ENCODE peak calls at places on chromosomes 2 and 18, in four cellular contexts. One of them, this sample, is unnamed.

GRCh38 chr2:176934869-176935415 is 277.7 kb upstream of the HNRNPA3 start:
- DNase-seq in WTC11: no peak
- DNase-seq in HepG2: no peak
- DNase-seq in H1: no peak
- DNase-seq in this sample: no peak

GRCh38 chr2:179543361-179543901 is 278.8 kb upstream of the SESTD1 start:
- DNase-seq in WTC11: no peak
- DNase-seq in HepG2: peak; percentile 100
- DNase-seq in H1: no peak
- DNase-seq in this sample: no peak

GRCh38 chr2:239154971-239155805 is 245.6 kb downstream of the HDAC4 start:
- DNase-seq in WTC11: no peak
- DNase-seq in HepG2: no peak
- DNase-seq in H1: no peak
- DNase-seq in this sample: no peak

GRCh38 chr18:58576641-58577251 is 52.1 kb downstream of the ALPK2 start:
- DNase-seq in WTC11: no peak
- DNase-seq in HepG2: no peak
- DNase-seq in H1: no peak
- DNase-seq in this sample: no peak

GRCh38 chr2:54208364-54209240 is 47.4 kb downstream of the TSPYL6 start:
- DNase-seq in WTC11: no peak
- DNase-seq in HepG2: peak; percentile 29
- DNase-seq in H1: no peak
- DNase-seq in this sample: no peak

GRCh38 chr2:160220545-160221009 is 20.5 kb upstream of the ITGB6 start:
- DNase-seq in WTC11: no peak
- DNase-seq in HepG2: no peak
- DNase-seq in H1: no peak
- DNase-seq in this sample: no peak

GRCh38 chr18:33440384-33441043 is at the start of gene CCDC178:
- DNase-seq in WTC11: peak; percentile 69
- DNase-seq in HepG2: no peak
- DNase-seq in H1: peak; percentile 2
- DNase-seq in this sample: peak; percentile 19

GRCh38 chr18:59885579-59886163 is 14.1 kb upstream of the PMAIP1 start:
- DNase-seq in WTC11: no peak
- DNase-seq in HepG2: no peak
- DNase-seq in H1: no peak
- DNase-seq in this sample: no peak

GRCh38 chr2:187497858-187498463 is 49.9 kb upstream of the CALCRL start:
- DNase-seq in WTC11: no peak
- DNase-seq in HepG2: no peak
- DNase-seq in H1: no peak
- DNase-seq in this sample: no peak

GRCh38 chr2:27041708-27042107 is 8.9 kb downstream of the TMEM214 start:
- DNase-seq in WTC11: no peak
- DNase-seq in HepG2: no peak
- DNase-seq in H1: no peak
- DNase-seq in this sample: no peak

GRCh38 chr2:169348321-169349002 is 13.9 kb downstream of the LRP2 start:
- DNase-seq in WTC11: no peak
- DNase-seq in HepG2: peak; percentile 21
- DNase-seq in H1: no peak
- DNase-seq in this sample: no peak

GRCh38 chr2:55901941-55902340 is 21.6 kb downstream of the EFEMP1 start:
- DNase-seq in WTC11: no peak
- DNase-seq in HepG2: no peak
- DNase-seq in H1: no peak
- DNase-seq in this sample: no peak

GRCh38 chr2:1546023-1546591 is 132.8 kb downstream of the TPO start:
- DNase-seq in WTC11: peak; percentile 48
- DNase-seq in HepG2: peak; percentile 28
- DNase-seq in H1: no peak
- DNase-seq in this sample: peak; percentile 62

GRCh38 chr2:109337221-109337620 is 208.2 kb downstream of the SH3RF3 start:
- DNase-seq in WTC11: no peak
- DNase-seq in HepG2: no peak
- DNase-seq in H1: no peak
- DNase-seq in this sample: no peak

GRCh38 chr2:158781562-158781961 is 13.6 kb upstream of the DAPL1 start:
- DNase-seq in WTC11: no peak
- DNase-seq in HepG2: no peak
- DNase-seq in H1: no peak
- DNase-seq in this sample: no peak

GRCh38 chr2:47676236-47676635 is 106.7 kb upstream of the MSH6 start:
- DNase-seq in WTC11: no peak
- DNase-seq in HepG2: no peak
- DNase-seq in H1: no peak
- DNase-seq in this sample: no peak

GRCh38 chr2:56952871-56953270 is 769.1 kb downstream of the CCDC85A start:
- DNase-seq in WTC11: no peak
- DNase-seq in HepG2: no peak
- DNase-seq in H1: no peak
- DNase-seq in this sample: no peak

GRCh38 chr2:6773694-6774044 is 92.0 kb downstream of the CMPK2 start:
- DNase-seq in WTC11: no peak
- DNase-seq in HepG2: no peak
- DNase-seq in H1: no peak
- DNase-seq in this sample: no peak

GRCh38 chr18:48543228-48543627 is 4.4 kb downstream of the CTIF start:
- DNase-seq in WTC11: peak; percentile 57
- DNase-seq in HepG2: peak; percentile 65
- DNase-seq in H1: no peak
- DNase-seq in this sample: peak; percentile 78

GRCh38 chr2:239499989-239500914 is 99.4 kb upstream of the HDAC4 start:
- DNase-seq in WTC11: no peak
- DNase-seq in HepG2: no peak
- DNase-seq in H1: no peak
- DNase-seq in this sample: no peak

GRCh38 chr18:80159713-80160636 is 50.9 kb downstream of the ADNP2 start:
- DNase-seq in WTC11: peak; percentile 43
- DNase-seq in HepG2: no peak
- DNase-seq in H1: peak; percentile 39
- DNase-seq in this sample: no peak

GRCh38 chr2:174836345-174836999 is 72.2 kb upstream of the CHRNA1 start:
- DNase-seq in WTC11: no peak
- DNase-seq in HepG2: no peak
- DNase-seq in H1: no peak
- DNase-seq in this sample: no peak

GRCh38 chr18:45974088-45974536 is 7.0 kb upstream of the EPG5 start:
- DNase-seq in WTC11: peak; percentile 40
- DNase-seq in HepG2: peak; percentile 67
- DNase-seq in H1: no peak
- DNase-seq in this sample: peak; percentile 17

GRCh38 chr2:136319227-136319626 is 201.3 kb upstream of the CXCR4 start:
- DNase-seq in WTC11: peak; percentile 16
- DNase-seq in HepG2: no peak
- DNase-seq in H1: no peak
- DNase-seq in this sample: no peak

GRCh38 chr2:216879727-216880508 is 20.1 kb upstream of the TNP1 start:
- DNase-seq in WTC11: no peak
- DNase-seq in HepG2: no peak
- DNase-seq in H1: no peak
- DNase-seq in this sample: peak; percentile 42

GRCh38 chr18:49663755-49664085 is 101.9 kb downstream of the LIPG start:
- DNase-seq in WTC11: no peak
- DNase-seq in HepG2: no peak
- DNase-seq in H1: no peak
- DNase-seq in this sample: no peak

GRCh38 chr2:167784071-167784400 is 463.4 kb downstream of the STK39 start:
- DNase-seq in WTC11: no peak
- DNase-seq in HepG2: no peak
- DNase-seq in H1: no peak
- DNase-seq in this sample: no peak

GRCh38 chr2:71897145-71897495 is 250.5 kb downstream of the CYP26B1 start:
- DNase-seq in WTC11: no peak
- DNase-seq in HepG2: no peak
- DNase-seq in H1: no peak
- DNase-seq in this sample: no peak

GRCh38 chr2:26268184-26268583 is 23.4 kb downstream of the HADHB start:
- DNase-seq in WTC11: no peak
- DNase-seq in HepG2: no peak
- DNase-seq in H1: no peak
- DNase-seq in this sample: no peak

GRCh38 chr18:44098551-44099098 is 582.1 kb upstream of the SETBP1 start:
- DNase-seq in WTC11: peak; percentile 40
- DNase-seq in HepG2: no peak
- DNase-seq in H1: peak; percentile 36
- DNase-seq in this sample: no peak

GRCh38 chr18:8949206-8949605 is 153.3 kb upstream of the NDUFV2 start:
- DNase-seq in WTC11: no peak
- DNase-seq in HepG2: no peak
- DNase-seq in H1: no peak
- DNase-seq in this sample: no peak

GRCh38 chr2:120239488-120240287 is 13.0 kb upstream of the RALB start:
- DNase-seq in WTC11: peak; percentile 49
- DNase-seq in HepG2: peak; percentile 37
- DNase-seq in H1: no peak
- DNase-seq in this sample: peak; percentile 32

GRCh38 chr2:167212054-167212648 is 323.9 kb downstream of the XIRP2 start:
- DNase-seq in WTC11: peak; percentile 28
- DNase-seq in HepG2: peak; percentile 50
- DNase-seq in H1: no peak
- DNase-seq in this sample: peak; percentile 21

GRCh38 chr2:240240781-240241180 is 100.3 kb upstream of the OTOS start:
- DNase-seq in WTC11: no peak
- DNase-seq in HepG2: no peak
- DNase-seq in H1: no peak
- DNase-seq in this sample: no peak

GRCh38 chr2:96214554-96214953 is 5.9 kb upstream of the STARD7 start:
- DNase-seq in WTC11: no peak
- DNase-seq in HepG2: no peak
- DNase-seq in H1: no peak
- DNase-seq in this sample: no peak

GRCh38 chr2:25073914-25074313 is 32.0 kb downstream of the EFR3B start:
- DNase-seq in WTC11: no peak
- DNase-seq in HepG2: no peak
- DNase-seq in H1: no peak
- DNase-seq in this sample: no peak

GRCh38 chr2:232363784-232364615 is 14.6 kb upstream of the ALPP start:
- DNase-seq in WTC11: peak; percentile 1
- DNase-seq in HepG2: no peak
- DNase-seq in H1: no peak
- DNase-seq in this sample: no peak

GRCh38 chr18:63363951-63364350 is 3.1 kb downstream of the KDSR start:
- DNase-seq in WTC11: no peak
- DNase-seq in HepG2: no peak
- DNase-seq in H1: no peak
- DNase-seq in this sample: no peak

GRCh38 chr2:228669751-228670150 is 488.3 kb upstream of the SPHKAP start:
- DNase-seq in WTC11: no peak
- DNase-seq in HepG2: no peak
- DNase-seq in H1: no peak
- DNase-seq in this sample: no peak

DNA sequence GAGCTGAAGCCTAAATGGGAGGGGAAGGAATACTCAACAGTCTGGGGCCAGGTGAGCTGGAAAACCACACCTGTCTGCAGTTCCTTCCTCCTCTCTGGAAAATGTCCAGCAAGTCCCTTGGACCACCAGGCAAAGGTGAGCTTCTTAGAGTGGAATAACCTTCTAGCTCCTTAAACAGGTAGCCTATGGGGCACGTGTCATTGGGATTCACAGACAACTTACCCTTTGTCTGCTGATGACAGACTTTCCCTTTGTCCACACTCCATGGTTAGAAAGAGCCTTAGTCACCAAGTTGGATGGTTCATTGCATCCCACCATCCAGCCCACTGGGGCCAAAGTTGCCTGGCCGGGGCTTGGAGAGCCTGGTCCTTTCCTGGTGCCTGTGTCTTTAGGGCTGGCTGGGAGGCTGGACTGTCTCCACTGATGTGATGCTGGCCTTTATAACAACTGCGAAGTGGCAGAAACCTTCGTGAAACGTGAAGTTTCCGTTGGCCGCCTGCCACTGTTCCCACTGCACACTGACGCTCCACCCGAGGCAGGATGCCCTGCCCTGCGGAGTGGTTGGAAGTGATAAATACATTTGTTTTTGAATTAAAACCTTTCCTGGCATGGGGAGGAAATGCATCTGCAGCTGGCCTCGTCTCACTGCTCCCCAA is 97.9 kb upstream of the ITGA6 start:
- DNase-seq in WTC11: no peak
- DNase-seq in HepG2: no peak
- DNase-seq in H1: no peak
- DNase-seq in this sample: no peak
- TF ChIP-seq ATF2 in WTC11: no peak
- TF ChIP-seq ATF2 in HepG2: no peak
- TF ChIP-seq ATF2 in H1: no peak
- TF ChIP-seq ATF2 in this sample: no peak

GRCh38 chr2:191391171-191391570 is 146.0 kb downstream of the MYO1B start:
- DNase-seq in WTC11: no peak
- DNase-seq in HepG2: no peak
- DNase-seq in H1: no peak
- DNase-seq in this sample: no peak
- TF ChIP-seq ATF2 in WTC11: no peak
- TF ChIP-seq ATF2 in HepG2: no peak
- TF ChIP-seq ATF2 in H1: no peak
- TF ChIP-seq ATF2 in this sample: no peak

DNA sequence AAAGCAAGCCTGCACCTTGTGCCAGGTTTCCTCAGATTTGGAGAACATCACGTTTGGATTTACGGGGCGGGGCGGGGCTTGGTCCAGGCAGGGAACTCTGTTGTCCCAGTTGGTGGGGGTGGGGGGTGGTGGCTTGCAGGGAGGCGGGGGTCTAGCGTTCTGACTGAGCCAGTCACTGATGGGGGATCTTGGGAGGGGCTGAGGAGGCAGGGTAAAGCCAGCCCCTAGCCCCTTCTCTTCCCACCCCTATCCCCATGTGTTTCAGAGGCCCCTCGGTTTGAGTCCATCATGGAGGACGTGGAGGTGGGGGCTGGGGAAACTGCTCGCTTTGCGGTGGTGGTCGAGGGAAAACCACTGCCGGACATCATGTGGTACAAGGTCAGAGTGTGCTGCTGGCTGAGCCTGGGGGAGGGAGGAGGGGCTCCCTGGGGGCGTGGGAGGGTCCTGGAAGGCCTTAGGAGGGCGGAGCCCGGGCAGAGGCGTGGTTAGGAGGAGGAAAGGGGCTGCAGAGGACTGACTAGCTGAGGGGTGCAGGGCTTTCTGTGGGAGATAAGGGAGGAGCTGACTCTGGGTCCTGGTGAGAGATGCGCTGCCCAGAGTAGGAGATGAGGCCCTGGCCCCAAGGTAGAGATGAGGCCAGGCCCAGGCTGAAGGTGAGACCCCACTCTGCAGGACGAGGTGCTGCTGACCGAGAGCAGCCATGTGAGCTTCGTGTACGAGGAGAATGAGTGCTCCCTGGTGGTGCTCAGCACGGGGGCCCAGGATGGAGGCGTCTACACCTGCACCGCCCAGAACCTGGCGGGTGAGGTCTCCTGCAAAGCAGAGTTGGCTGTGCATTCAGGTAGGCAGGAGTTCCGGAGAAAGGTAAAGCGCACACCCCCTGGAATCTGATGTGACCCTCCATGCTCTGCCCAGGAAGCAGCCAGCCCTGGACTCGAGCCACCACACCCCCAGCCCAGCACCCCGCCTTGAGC is 21.8 kb upstream of the GMPPA start:
- DNase-seq in WTC11: peak; percentile 94
- DNase-seq in HepG2: no peak
- DNase-seq in H1: no peak
- DNase-seq in this sample: peak; percentile 43
- TF ChIP-seq ATF2 in WTC11: no peak
- TF ChIP-seq ATF2 in HepG2: no peak
- TF ChIP-seq ATF2 in H1: no peak
- TF ChIP-seq ATF2 in this sample: no peak

GRCh38 chr2:95062716-95063400 is 37.4 kb downstream of the MAL start:
- DNase-seq in WTC11: no peak
- DNase-seq in HepG2: peak; percentile 32
- DNase-seq in H1: no peak
- DNase-seq in this sample: no peak
- TF ChIP-seq ATF2 in WTC11: no peak
- TF ChIP-seq ATF2 in HepG2: no peak
- TF ChIP-seq ATF2 in H1: no peak
- TF ChIP-seq ATF2 in this sample: no peak

This sample was measured in K562.